ENCODE peak calls at places on chromosomes 7 and 10, in six cellular contexts. Z is sigmoid colon; I is KBM-7; O is stimulated activated CD8-positive, alpha-beta memory T cell treated with anti-CD3 and anti-CD28 coated beads, Interleukin-7, amount 100 ng/mL, for 4 hours; W is stimulated activated CD4-positive, alpha-beta T cell treated with anti-CD3 and anti-CD28 coated beads, Interleukin-1b, Interleukin-23, amount 100 ng/mL, for 4 hours; C is suprapubic skin. Y is an unnamed sample.

GRCh38 chr7:46281071-46281470 is 360.0 kb upstream of the IGFBP3 start:
- DNase-seq in Z (no peak), C (no peak), W (no peak), I (no peak), O (no peak), Y (no peak)

GRCh38 chr10:33487014-33487776 is 152.7 kb upstream of the NRP1 start:
- DNase-seq in I (peak; percentile 14), W (no peak), Z (no peak), O (no peak), C (no peak), Y (no peak)

GRCh38 chr10:111078505-111079185 is 1.8 kb downstream of the ADRA2A start:
- DNase-seq in I (no peak), W (no peak), O (no peak), Z (no peak), C (no peak), Y (no peak)

GRCh38 chr10:77388571-77388970 is 249.0 kb downstream of the KCNMA1 start:
- DNase-seq in I (no peak), O (no peak), Z (no peak), C (no peak), W (no peak), Y (no peak)

GRCh38 chr7:20307119-20307518 is 23.6 kb upstream of the ITGB8 start:
- DNase-seq in I (peak; percentile 30), O (no peak), W (no peak), Z (no peak), C (no peak), Y (no peak)

GRCh38 chr10:42958142-42958868 is 118.6 kb upstream of the RET start:
- DNase-seq in W (no peak), I (no peak), C (peak; percentile 16), Z (peak; percentile 20), O (no peak), Y (no peak)

GRCh38 chr7:108282427-108282996 is 152.4 kb upstream of the LAMB4 start:
- DNase-seq in W (no peak), I (no peak), C (no peak), O (no peak), Z (no peak), Y (no peak)

GRCh38 chr7:109793-110556 is 82.4 kb upstream of the FAM20C start:
- DNase-seq in C (no peak), O (no peak), Z (no peak), W (no peak), I (no peak), Y (no peak)

GRCh38 chr10:8026349-8027259 is 27.9 kb upstream of the GATA3 start:
- DNase-seq in C (no peak), Z (no peak), W (no peak), O (no peak), I (no peak), Y (no peak)

GRCh38 chr10:48658243-48658888 is 26.3 kb upstream of the WDFY4 start:
- DNase-seq in C (no peak), I (peak; percentile 73), W (peak; percentile 53), O (no peak), Z (peak; percentile 81), Y (peak; percentile 37)

GRCh38 chr10:117991701-117992100 is 55.0 kb downstream of the RAB11FIP2 start:
- DNase-seq in Z (no peak), O (no peak), I (no peak), W (no peak), C (no peak), Y (no peak)

GRCh38 chr10:119461380-119461779 is 81.1 kb downstream of the RGS10 start:
- DNase-seq in I (no peak), W (no peak), C (no peak), Z (no peak), O (no peak), Y (no peak)

GRCh38 chr7:11327633-11328032 is 354.0 kb downstream of the PHF14 start:
- DNase-seq in O (no peak), Z (no peak), C (no peak), I (no peak), W (no peak), Y (no peak)

GRCh38 chr7:141072548-141073172 is 1.2 kb upstream of the TMEM178B start:
- DNase-seq in C (no peak), O (no peak), W (no peak), Z (peak; percentile 78), I (no peak), Y (no peak)

GRCh38 chr7:67625257-67625713 is 628.7 kb downstream of the TYW1 start:
- DNase-seq in Z (peak; percentile 89), W (no peak), O (no peak), I (peak; percentile 61), C (peak; percentile 81), Y (peak; percentile 48)

GRCh38 chr7:140640060-140640611 is 477 bp downstream of the DENND2A start:
- DNase-seq in W (no peak), C (peak; percentile 81), I (peak; percentile 15), Z (peak; percentile 80), O (no peak), Y (no peak)

GRCh38 chr7:117270371-117270770 is 52.5 kb downstream of the WNT2 start:
- DNase-seq in Z (no peak), W (no peak), C (no peak), O (no peak), I (no peak), Y (no peak)

GRCh38 chr10:89151857-89152256 is 55.3 kb downstream of the CH25H start:
- DNase-seq in Z (no peak), O (no peak), C (no peak), W (no peak), I (no peak), Y (no peak)

GRCh38 chr10:77849039-77849664 is 77.4 kb downstream of the DLG5 start:
- DNase-seq in C (no peak), W (no peak), Z (no peak), O (no peak), I (no peak), Y (no peak)

GRCh38 chr7:116711790-116712189 is 39.8 kb downstream of the MET start:
- DNase-seq in O (no peak), Z (no peak), W (no peak), C (no peak), I (no peak), Y (no peak)

GRCh38 chr10:24953350-24954074 is 1.1 kb upstream of the PRTFDC1 start:
- DNase-seq in Z (no peak), C (no peak), O (no peak), I (peak; percentile 9), W (no peak), Y (no peak)

GRCh38 chr7:74084722-74085578 is 1.3 kb downstream of the LIMK1 start:
- DNase-seq in Z (no peak), W (no peak), I (no peak), O (no peak), C (no peak), Y (no peak)

GRCh38 chr10:120386196-120386595 is 70.8 kb upstream of the PLPP4 start:
- DNase-seq in W (no peak), O (no peak), C (no peak), Z (no peak), I (no peak), Y (no peak)

GRCh38 chr7:36039671-36040070 is 113.4 kb upstream of the EEPD1 start:
- DNase-seq in Z (no peak), C (no peak), I (no peak), O (no peak), W (no peak), Y (no peak)